ENCODE peak calls at places on chromosomes 3 and 15, in six cellular contexts. One of them, this sample, is unnamed.

GRCh38 chr15:57395292-57395691 is 19.0 kb downstream of the CGNL1 start:
- DNase-seq in ovary: no peak
- DNase-seq in A673: peak
- DNase-seq in NB4: no peak
- DNase-seq in brain pericyte: no peak
- DNase-seq in HuH-7: no peak
- DNase-seq in this sample: no peak

GRCh38 chr15:72338617-72339321 is 18.8 kb upstream of the CELF6 start:
- DNase-seq in ovary: peak
- DNase-seq in A673: no peak
- DNase-seq in NB4: peak
- DNase-seq in brain pericyte: no peak
- DNase-seq in HuH-7: no peak
- DNase-seq in this sample: no peak

GRCh38 chr15:36814085-36814484 is 234.7 kb downstream of the CDIN1 start:
- DNase-seq in ovary: no peak
- DNase-seq in A673: no peak
- DNase-seq in NB4: no peak
- DNase-seq in brain pericyte: no peak
- DNase-seq in HuH-7: peak
- DNase-seq in this sample: no peak

GRCh38 chr3:130658666-130659065 is 88.0 kb downstream of the PIK3R4 start:
- DNase-seq in ovary: peak
- DNase-seq in A673: peak
- DNase-seq in NB4: peak
- DNase-seq in brain pericyte: no peak
- DNase-seq in HuH-7: no peak
- DNase-seq in this sample: no peak

GRCh38 chr3:36714343-36714742 is 50.0 kb downstream of the DCLK3 start:
- DNase-seq in ovary: no peak
- DNase-seq in A673: peak
- DNase-seq in NB4: no peak
- DNase-seq in brain pericyte: no peak
- DNase-seq in HuH-7: no peak
- DNase-seq in this sample: no peak

GRCh38 chr15:71743861-71744382 is 66.4 kb upstream of the NR2E3 start:
- DNase-seq in ovary: peak
- DNase-seq in A673: peak
- DNase-seq in NB4: peak
- DNase-seq in brain pericyte: no peak
- DNase-seq in HuH-7: peak
- DNase-seq in this sample: no peak

GRCh38 chr3:158522737-158523136 is 48.3 kb upstream of the MLF1 start:
- DNase-seq in ovary: no peak
- DNase-seq in A673: no peak
- DNase-seq in NB4: no peak
- DNase-seq in brain pericyte: no peak
- DNase-seq in HuH-7: no peak
- DNase-seq in this sample: no peak

GRCh38 chr3:169389925-169390253 is 273.6 kb downstream of the MECOM start:
- DNase-seq in ovary: no peak
- DNase-seq in A673: no peak
- DNase-seq in NB4: no peak
- DNase-seq in brain pericyte: no peak
- DNase-seq in HuH-7: no peak
- DNase-seq in this sample: no peak

GRCh38 chr3:37694236-37694635 is 167.4 kb upstream of the CTDSPL start:
- DNase-seq in ovary: no peak
- DNase-seq in A673: no peak
- DNase-seq in NB4: no peak
- DNase-seq in brain pericyte: no peak
- DNase-seq in HuH-7: no peak
- DNase-seq in this sample: no peak

GRCh38 chr3:53196575-53197407 is 35.8 kb downstream of the PRKCD start:
- DNase-seq in ovary: no peak
- DNase-seq in A673: peak
- DNase-seq in NB4: peak
- DNase-seq in brain pericyte: no peak
- DNase-seq in HuH-7: no peak
- DNase-seq in this sample: no peak

GRCh38 chr3:156093966-156094365 is 26.4 kb upstream of the KCNAB1 start:
- DNase-seq in ovary: no peak
- DNase-seq in A673: no peak
- DNase-seq in NB4: no peak
- DNase-seq in brain pericyte: no peak
- DNase-seq in HuH-7: no peak
- DNase-seq in this sample: no peak

GRCh38 chr3:33030246-33030645 is 66.7 kb downstream of the GLB1 start:
- DNase-seq in ovary: no peak
- DNase-seq in A673: no peak
- DNase-seq in NB4: no peak
- DNase-seq in brain pericyte: no peak
- DNase-seq in HuH-7: no peak
- DNase-seq in this sample: no peak